ENCODE peak calls at places on chromosomes 4 and X, in seven cellular contexts. O, R, G, D, H, I and A are unnamed samples.

GRCh38 chr4:110197421-110198398 is 705 bp downstream of the ELOVL6 start:
- DNase-seq in O (no peak), D (peak; percentile 34), H (peak; percentile 16), I (no peak), R (peak; percentile 76), G (peak; percentile 27), A (peak; percentile 11)

GRCh38 chr4:76199664-76200211 is 13.9 kb downstream of the SCARB2 start:
- DNase-seq in O (no peak), G (peak; percentile 21), H (peak; percentile 58), R (peak; percentile 95), D (no peak), I (no peak), A (no peak)

GRCh38 chrX:45351478-45351877 is 150.8 kb upstream of the DIPK2B start:
- DNase-seq in H (peak; percentile 53), O (no peak), D (no peak), I (no peak), G (no peak), R (no peak), A (no peak)

GRCh38 chr4:91212140-91212681 is 1085.0 kb downstream of the CCSER1 start:
- DNase-seq in I (no peak), R (no peak), O (no peak), H (no peak), D (no peak), G (no peak), A (no peak)

GRCh38 chrX:130285069-130285620 is 16.4 kb upstream of the ZNF280C start:
- DNase-seq in R (no peak), G (no peak), O (no peak), I (no peak), H (no peak), D (no peak), A (no peak)

GRCh38 chr4:13922459-13922858 is 294.9 kb upstream of the BOD1L1 start:
- DNase-seq in H (no peak), O (no peak), I (no peak), R (peak; percentile 7), G (no peak), D (no peak), A (no peak)

GRCh38 chr4:19748911-19749473 is 502.7 kb upstream of the SLIT2 start:
- DNase-seq in R (no peak), G (no peak), H (peak; percentile 94), O (no peak), D (no peak), I (peak; percentile 65), A (no peak)

GRCh38 chrX:17809984-17810383 is 51.1 kb downstream of the RAI2 start:
- DNase-seq in R (no peak), H (no peak), D (no peak), I (no peak), G (no peak), O (no peak), A (no peak)

GRCh38 chr4:10006236-10006603 is 15.1 kb downstream of the SLC2A9 start:
- DNase-seq in R (peak; percentile 81), G (no peak), H (peak; percentile 99), D (no peak), O (no peak), I (no peak), A (no peak)

GRCh38 chrX:20995829-20996228 is 378.4 kb upstream of the CNKSR2 start:
- DNase-seq in G (no peak), O (no peak), I (no peak), D (no peak), R (no peak), H (no peak), A (no peak)

GRCh38 chrX:151982217-151982616 is 7.7 kb upstream of the GABRE start:
- DNase-seq in I (no peak), R (no peak), H (peak; percentile 84), O (no peak), D (no peak), G (no peak), A (peak; percentile 12)

GRCh38 chr4:94307231-94307840 is 35.3 kb downstream of the HPGDS start:
- DNase-seq in R (no peak), G (no peak), O (no peak), D (no peak), H (no peak), I (no peak), A (no peak)

GRCh38 chrX:121333942-121334341 is 286.5 kb downstream of the GLUD2 start:
- DNase-seq in D (no peak), O (no peak), R (no peak), I (no peak), G (no peak), H (peak; percentile 7), A (no peak)

GRCh38 chr4:183837222-183837621 is 67.9 kb upstream of the STOX2 start:
- DNase-seq in H (no peak), R (no peak), I (no peak), D (no peak), G (no peak), O (no peak), A (no peak)

GRCh38 chr4:74293558-74293957 is 14.7 kb upstream of the EPGN start:
- DNase-seq in I (no peak), G (no peak), O (no peak), R (no peak), H (peak; percentile 34), D (no peak), A (no peak)

GRCh38 chr4:1047106-1047975 is 35.9 kb downstream of the FGFRL1 start:
- DNase-seq in R (no peak), H (no peak), G (peak; percentile 23), D (no peak), I (no peak), O (peak; percentile 6), A (no peak)

GRCh38 chr4:33407496-33407895 is 2687.3 kb downstream of the PCDH7 start:
- DNase-seq in R (no peak), I (no peak), G (no peak), H (no peak), O (no peak), D (no peak), A (no peak)

GRCh38 chr4:183499389-183499788 is 5.5 kb upstream of the ING2 start:
- DNase-seq in H (no peak), I (no peak), G (no peak), D (no peak), O (no peak), R (no peak), A (no peak)

GRCh38 chr4:55409468-55410171 is 13.9 kb downstream of the TMEM165 start:
- DNase-seq in D (no peak), I (no peak), R (peak; percentile 59), H (no peak), G (no peak), O (no peak), A (no peak)

GRCh38 chr4:89492476-89493110 is 185.0 kb upstream of the GPRIN3 start:
- DNase-seq in I (no peak), R (no peak), D (no peak), H (peak; percentile 64), G (no peak), O (no peak), A (no peak)

GRCh38 chrX:120251471-120252011 is 929 bp downstream of the ZBTB33 start:
- DNase-seq in R (peak; percentile 40), H (no peak), G (peak; percentile 20), I (no peak), O (no peak), D (peak; percentile 9), A (no peak)

GRCh38 chrX:129843459-129844306 is at the start of gene ZDHHC9:
- DNase-seq in O (peak; percentile 70), R (peak; percentile 91), H (peak; percentile 62), D (peak; percentile 82), G (peak; percentile 88), I (peak; percentile 68), A (peak; percentile 57)

GRCh38 chr4:55435136-55435535 is 39.4 kb downstream of the TMEM165 start:
- DNase-seq in H (peak; percentile 28), G (no peak), O (no peak), R (peak; percentile 48), I (no peak), D (no peak), A (no peak)

GRCh38 chr4:3481113-3481531 is 18.0 kb downstream of the DOK7 start:
- DNase-seq in D (no peak), G (peak; percentile 30), H (no peak), I (no peak), O (no peak), R (no peak), A (no peak)

GRCh38 chr4:38150021-38150671 is 189.9 kb downstream of the PTTG2 start:
- DNase-seq in R (no peak), I (peak; percentile 49), O (no peak), G (no peak), D (no peak), H (no peak), A (no peak)

GRCh38 chr4:104395219-104395618 is 99.5 kb downstream of the CXXC4 start:
- DNase-seq in O (no peak), I (no peak), R (no peak), H (no peak), D (no peak), G (no peak), A (no peak)

GRCh38 chr4:2047781-2048581 is 11.1 kb upstream of the NAT8L start:
- DNase-seq in R (no peak), D (no peak), H (no peak), G (no peak), O (no peak), I (no peak), A (no peak)

GRCh38 chr4:169345207-169345788 is 74.5 kb upstream of the SH3RF1 start:
- DNase-seq in R (no peak), I (no peak), D (no peak), G (no peak), O (no peak), H (peak; percentile 91), A (peak; percentile 29)

GRCh38 chr4:21948347-21949072 is at the start of gene KCNIP4:
- DNase-seq in I (no peak), O (no peak), R (no peak), G (no peak), H (no peak), D (no peak), A (no peak)

GRCh38 chr4:121448231-121448630 is 67.4 kb upstream of the QRFPR start:
- DNase-seq in G (no peak), D (no peak), I (no peak), O (no peak), R (no peak), H (peak; percentile 86), A (no peak)

GRCh38 chr4:73868206-73869129 is 725 bp upstream of the CXCL1 start:
- DNase-seq in D (no peak), I (no peak), H (peak; percentile 18), G (no peak), R (no peak), O (no peak), A (no peak)

GRCh38 chrX:52574416-52575275 is 57.8 kb upstream of the XAGE1B start:
- DNase-seq in H (peak; percentile 66), R (peak; percentile 55), D (no peak), G (no peak), I (peak; percentile 15), O (no peak), A (peak; percentile 4)